ENCODE peak calls at places on chromosomes 13 and 19, in ten cellular contexts. P is fibroblast of pulmonary artery; A is hepatic stellate cell; I is ELF-1; O is HEK293T; M is brain pericyte; R is stimulated activated CD4-positive, alpha-beta T cell treated with anti-CD3 and anti-CD28 coated beads, Interleukin-4, amount 100 ng/mL, for 4 hours; N is T-helper 17 cell; L is ACHN; B is CD8-positive, alpha-beta T cell. T is an unnamed sample.
A peak's percentile ranks its signal among the peaks of the same experiment; 100 is the strongest.

GRCh38 chr13:74839656-74840055 is 642.3 kb downstream of the TBC1D4 start:
- DNase-seq in N (no peak), B (no peak), R (no peak), I (no peak), A (no peak), P (peak; percentile 23), O (no peak), M (no peak), L (no peak), T (no peak)

GRCh38 chr13:94646904-94647303 is 45.2 kb downstream of the GPR180 start:
- DNase-seq in O (no peak), R (no peak), P (no peak), L (no peak), M (no peak), B (no peak), A (no peak), N (no peak), I (no peak), T (no peak)

GRCh38 chr19:33397536-33398360 is 24.2 kb downstream of the CEBPG start:
- DNase-seq in P (no peak), B (no peak), A (no peak), I (peak; percentile 46), O (peak; percentile 66), M (no peak), N (no peak), R (no peak), L (no peak), T (peak; percentile 56)

GRCh38 chr13:37192986-37193385 is 87.5 kb upstream of the CSNK1A1L start:
- DNase-seq in A (no peak), I (no peak), P (peak; percentile 18), O (no peak), L (no peak), N (no peak), R (no peak), M (no peak), B (no peak), T (no peak)

GRCh38 chr13:88417801-88418200 is 746.6 kb downstream of the SLITRK5 start:
- DNase-seq in M (no peak), I (no peak), O (no peak), N (no peak), B (no peak), P (no peak), R (no peak), L (no peak), A (no peak), T (no peak)

GRCh38 chr19:49764341-49764740 is 1.2 kb upstream of the TSKS start:
- DNase-seq in R (no peak), N (no peak), O (no peak), A (no peak), M (no peak), B (no peak), L (no peak), I (no peak), P (no peak), T (no peak)

GRCh38 chr19:6837525-6837924 is 49.9 kb upstream of the ADGRE1 start:
- DNase-seq in M (no peak), O (no peak), R (no peak), I (no peak), L (no peak), N (no peak), B (no peak), A (no peak), P (no peak), T (no peak)

GRCh38 chr13:78410164-78410563 is 193.2 kb downstream of the POU4F1 start:
- DNase-seq in B (no peak), M (no peak), I (no peak), R (no peak), O (no peak), P (no peak), L (no peak), A (no peak), N (no peak), T (no peak)

GRCh38 chr19:14408641-14409120 is 10.5 kb downstream of the DDX39A start:
- DNase-seq in A (no peak), I (no peak), P (no peak), N (no peak), B (no peak), R (no peak), M (no peak), L (no peak), O (no peak), T (no peak)

GRCh38 chr13:39527961-39528720 is 74.9 kb downstream of the LHFPL6 start:
- DNase-seq in N (no peak), P (peak; percentile 84), O (no peak), B (no peak), L (peak; percentile 92), A (peak; percentile 84), I (peak; percentile 21), R (no peak), M (peak; percentile 45), T (no peak)

GRCh38 chr19:49843265-49843664 is 7.7 kb upstream of the PTOV1 start:
- DNase-seq in M (no peak), B (no peak), I (no peak), L (no peak), O (no peak), A (no peak), P (no peak), N (no peak), R (no peak), T (no peak)

GRCh38 chr13:80224468-80224867 is 116.5 kb downstream of the SPRY2 start:
- DNase-seq in O (no peak), L (no peak), I (no peak), N (no peak), A (no peak), R (no peak), M (no peak), P (peak; percentile 70), B (no peak), T (no peak)

GRCh38 chr13:81957121-81957520 is 1616.2 kb upstream of the SPRY2 start:
- DNase-seq in P (no peak), L (peak; percentile 14), N (no peak), I (peak; percentile 13), R (no peak), M (no peak), A (no peak), B (no peak), O (peak; percentile 60), T (no peak)

GRCh38 chr13:76976929-76977328 is 15.0 kb upstream of the CLN5 start:
- DNase-seq in B (no peak), I (no peak), M (no peak), A (no peak), R (no peak), L (no peak), O (no peak), P (no peak), N (no peak), T (no peak)

GRCh38 chr13:50914848-50915247 is 5.3 kb downstream of the RNASEH2B start:
- DNase-seq in A (no peak), L (no peak), N (no peak), M (peak; percentile 15), P (peak; percentile 21), B (no peak), R (no peak), O (no peak), I (no peak), T (no peak)

GRCh38 chr13:112943309-112944125 is 25.5 kb upstream of the MCF2L start:
- DNase-seq in B (peak; percentile 15), A (peak; percentile 54), P (peak; percentile 10), I (peak; percentile 69), N (no peak), L (peak; percentile 26), O (peak; percentile 26), R (no peak), M (no peak), T (peak; percentile 80)

T was measured in nephron progenitor cell.